ENCODE peak calls at places on chromosome X, in seven cellular contexts. Y is memory B cell; S is stimulated activated CD4-positive, alpha-beta T cell treated with anti-CD3 and anti-CD28 coated beads, Interleukin-2, amount 100 ng/mL, for 48 hours; P is anterior cingulate cortex; M is amygdala; D is GDM1; G is brain microvascular endothelial cell. F is an unnamed sample.
A peak's percentile ranks its signal among the peaks of the same experiment; 100 is the strongest.

GRCh38 chrX:6782831-6783230 is 247.9 kb upstream of the VCX3A start:
- DNase-seq in M (no peak), Y (no peak), S (no peak), P (no peak), D (no peak), G (no peak), F (no peak)

GRCh38 chrX:119529355-119530276 is 35.6 kb downstream of the STEEP1 start:
- DNase-seq in S (no peak), Y (peak; percentile 0), P (no peak), M (no peak), D (no peak), G (no peak), F (no peak)

GRCh38 chrX:86806786-86807185 is 658.5 kb downstream of the DACH2 start:
- DNase-seq in M (no peak), Y (no peak), G (peak; percentile 2), D (no peak), S (no peak), P (no peak), F (no peak)

GRCh38 chrX:121570072-121570841 is 522.8 kb downstream of the GLUD2 start:
- DNase-seq in D (no peak), S (no peak), P (no peak), G (no peak), M (no peak), Y (no peak), F (no peak)

GRCh38 chrX:54181196-54181953 is 1.7 kb downstream of the FAM120C start:
- DNase-seq in P (no peak), D (no peak), G (no peak), M (no peak), S (no peak), Y (no peak), F (no peak)

GRCh38 chrX:19708683-19709082 is 178.7 kb downstream of the SH3KBP1 start:
- DNase-seq in S (no peak), Y (no peak), D (no peak), P (no peak), M (no peak), G (no peak), F (no peak)

GRCh38 chrX:123884809-123885408 is 25.1 kb downstream of the XIAP start:
- DNase-seq in P (no peak), Y (peak; percentile 30), M (no peak), G (peak; percentile 39), S (peak; percentile 7), D (no peak), F (no peak)

GRCh38 chrX:119757979-119758681 is at the start of gene SOWAHD:
- DNase-seq in M (no peak), S (no peak), D (no peak), Y (no peak), P (no peak), G (no peak), F (no peak)

GRCh38 chrX:101117701-101118100 is 19.7 kb downstream of the CENPI start:
- DNase-seq in Y (no peak), P (no peak), M (no peak), G (no peak), S (no peak), D (no peak), F (no peak)

GRCh38 chrX:22397566-22397965 is 124.9 kb downstream of the CBLL2 start:
- DNase-seq in D (no peak), P (no peak), Y (no peak), G (no peak), S (no peak), M (no peak), F (no peak)

GRCh38 chrX:115894087-115894486 is 276.5 kb upstream of the AGTR2 start:
- DNase-seq in D (peak; percentile 33), P (no peak), Y (no peak), G (peak; percentile 13), S (no peak), M (no peak), F (no peak)

GRCh38 chrX:47831788-47832187 is 4.9 kb upstream of the ZNF81 start:
- DNase-seq in M (no peak), S (peak; percentile 28), P (no peak), D (peak; percentile 21), Y (peak; percentile 45), G (no peak), F (no peak)

GRCh38 chrX:20322887-20323286 is 56.2 kb upstream of the RPS6KA3 start:
- DNase-seq in Y (no peak), M (no peak), P (no peak), D (no peak), S (no peak), G (no peak), F (no peak)

GRCh38 chrX:153854702-153855101 is 24.4 kb upstream of the PDZD4 start:
- DNase-seq in D (no peak), M (no peak), G (no peak), S (no peak), P (no peak), Y (no peak), F (no peak)

GRCh38 chrX:65695849-65696248 is 28.4 kb downstream of the MSN start:
- DNase-seq in S (no peak), D (no peak), Y (no peak), M (no peak), G (no peak), P (no peak), F (no peak)

GRCh38 chrX:152907084-152907651 is 9.3 kb downstream of the ZNF185 start:
- DNase-seq in S (no peak), M (no peak), G (peak; percentile 81), Y (no peak), D (no peak), P (no peak), F (no peak)

GRCh38 chrX:26442340-26442739 is 226.4 kb downstream of the MAGEB5 start:
- DNase-seq in G (peak; percentile 40), P (no peak), M (no peak), Y (no peak), D (no peak), S (no peak), F (no peak)

GRCh38 chrX:50606300-50606950 is 135.8 kb upstream of the DGKK start:
- DNase-seq in P (no peak), M (no peak), S (no peak), Y (no peak), D (no peak), G (no peak), F (no peak)

GRCh38 chrX:53320543-53321215 is 39.3 kb upstream of the IQSEC2 start:
- DNase-seq in S (no peak), D (no peak), P (no peak), G (no peak), M (no peak), Y (no peak), F (no peak)

GRCh38 chrX:133444196-133444595 is 28.9 kb upstream of the GPC4 start:
- DNase-seq in G (no peak), P (no peak), M (no peak), Y (no peak), S (no peak), D (no peak), F (no peak)

GRCh38 chrX:136166221-136166855 is 19.0 kb downstream of the FHL1 start:
- DNase-seq in S (no peak), P (no peak), G (no peak), M (no peak), Y (no peak), D (peak; percentile 18), F (no peak)

GRCh38 chrX:104118765-104119164 is 6.4 kb downstream of the ZCCHC18 start:
- DNase-seq in G (no peak), Y (no peak), P (no peak), M (no peak), D (no peak), S (no peak), F (no peak)

GRCh38 chrX:133709486-133709885 is 275.9 kb downstream of the GPC3 start:
- DNase-seq in G (no peak), D (no peak), S (no peak), Y (no peak), P (no peak), M (no peak), F (no peak)

GRCh38 chrX:54891573-54891972 is 29.1 kb upstream of the TRO start:
- DNase-seq in M (no peak), Y (no peak), S (no peak), G (peak; percentile 48), D (no peak), P (no peak), F (peak; percentile 6)

GRCh38 chrX:68438575-68438974 is 5.3 kb upstream of the OPHN1 start:
- DNase-seq in D (no peak), Y (no peak), S (no peak), P (no peak), G (no peak), M (no peak), F (no peak)

F was measured in GM04503.